ENCODE peak calls at places on chromosomes 16 and 17, in eight cellular contexts. T is ascending aorta, B is MM.1S, U is adrenal gland, O is pancreas, V is gastrocnemius medialis, W is WERI-Rb-1, A is body of pancreas. C is an unnamed sample.

GRCh38 chr17:62876063-62876462 is 67.9 kb upstream of the MARCHF10 start:
- DNase-seq in T (no peak), B (no peak), U (no peak), O (no peak), V (no peak), W (no peak), A (no peak), C (peak; percentile 40)

GRCh38 chr16:89268987-89269735 is 51.7 kb downstream of the ZNF778 start:
- DNase-seq in T (no peak), B (no peak), U (peak; percentile 85), O (no peak), V (no peak), W (no peak), A (peak; percentile 40), C (no peak)

GRCh38 chr17:4796550-4796915 is 569 bp downstream of the PSMB6 start:
- DNase-seq in T (no peak), B (no peak), U (no peak), O (no peak), V (no peak), W (peak; percentile 46), A (no peak), C (peak; percentile 34)

GRCh38 chr17:78127888-78128615 is 503 bp downstream of the TMC6 start:
- DNase-seq in T (no peak), B (no peak), U (no peak), O (no peak), V (no peak), W (peak; percentile 68), A (peak; percentile 43), C (no peak)

GRCh38 chr17:27805520-27806146 is 5.3 kb upstream of the NOS2 start:
- DNase-seq in T (peak; percentile 47), B (peak; percentile 80), U (peak; percentile 88), O (peak; percentile 82), V (peak; percentile 49), W (peak; percentile 89), A (peak; percentile 91), C (peak; percentile 84)

GRCh38 chr17:28928061-28928460 is 23.3 kb downstream of the PHF12 start:
- DNase-seq in T (no peak), B (no peak), U (no peak), O (no peak), V (no peak), W (no peak), A (no peak), C (no peak)

GRCh38 chr17:51797150-51797549 is 361.4 kb downstream of the CA10 start:
- DNase-seq in T (no peak), B (no peak), U (no peak), O (no peak), V (no peak), W (no peak), A (no peak), C (no peak)

GRCh38 chr16:81889896-81890634 is 111.0 kb downstream of the PLCG2 start:
- DNase-seq in T (no peak), B (peak; percentile 31), U (peak; percentile 54), O (no peak), V (no peak), W (peak; percentile 53), A (peak; percentile 61), C (peak; percentile 66)

GRCh38 chr16:72995151-72995881 is 52.6 kb downstream of the ZFHX3 start:
- DNase-seq in T (no peak), B (no peak), U (no peak), O (no peak), V (no peak), W (peak; percentile 55), A (no peak), C (no peak)

GRCh38 chr17:46834846-46835245 is 16.4 kb upstream of the WNT3 start:
- DNase-seq in T (no peak), B (no peak), U (no peak), O (no peak), V (no peak), W (no peak), A (no peak), C (no peak)

GRCh38 chr17:7846063-7846735 is 8.7 kb upstream of the TMEM88 start:
- DNase-seq in T (no peak), B (no peak), U (peak; percentile 22), O (no peak), V (no peak), W (peak; percentile 4), A (no peak), C (no peak)

GRCh38 chr17:40915199-40915661 is 22.2 kb downstream of the KRT23 start:
- DNase-seq in T (no peak), B (no peak), U (no peak), O (no peak), V (no peak), W (no peak), A (no peak), C (peak; percentile 96)

GRCh38 chr16:27450836-27451341 is 48.9 kb downstream of the IL21R start:
- DNase-seq in T (no peak), B (no peak), U (no peak), O (no peak), V (no peak), W (no peak), A (no peak), C (no peak)

GRCh38 chr16:27444015-27444414 is 42.0 kb downstream of the IL21R start:
- DNase-seq in T (no peak), B (no peak), U (no peak), O (no peak), V (no peak), W (no peak), A (no peak), C (peak; percentile 65)

GRCh38 chr17:10151667-10152496 is 46.5 kb downstream of the GAS7 start:
- DNase-seq in T (no peak), B (no peak), U (peak; percentile 43), O (no peak), V (peak; percentile 16), W (no peak), A (peak; percentile 52), C (no peak)

GRCh38 chr17:13413001-13413400 is 188.7 kb downstream of the HS3ST3A1 start:
- DNase-seq in T (no peak), B (no peak), U (no peak), O (no peak), V (no peak), W (no peak), A (no peak), C (peak; percentile 42)

GRCh38 chr16:57283956-57284205 is 591 bp downstream of the PLLP start:
- DNase-seq in T (no peak), B (no peak), U (no peak), O (no peak), V (no peak), W (no peak), A (no peak), C (no peak)
- H3K4me3 ChIP-seq in T (peak overlapping the region; percentile 77), B (no peak overlapping the region), U (no peak overlapping the region), O (peak overlapping the region; percentile 71), V (peak overlapping the region; percentile 76), W (no peak overlapping the region), A (peak overlapping the region; percentile 80), C (no peak overlapping the region)

GRCh38 chr16:50467943-50468748 is 80.0 kb upstream of the NKD1 start:
- DNase-seq in T (no peak), B (no peak), U (no peak), O (peak; percentile 73), V (no peak), W (peak; percentile 91), A (peak; percentile 11), C (no peak)
- H3K4me3 ChIP-seq in T (peak overlapping the region; percentile 73), B (no peak overlapping the region), U (no peak overlapping the region), O (no peak overlapping the region), V (peak overlapping the region; percentile 17), W (peak overlapping the region; percentile 46), A (no peak overlapping the region), C (peak overlapping the region; percentile 7)

DNA sequence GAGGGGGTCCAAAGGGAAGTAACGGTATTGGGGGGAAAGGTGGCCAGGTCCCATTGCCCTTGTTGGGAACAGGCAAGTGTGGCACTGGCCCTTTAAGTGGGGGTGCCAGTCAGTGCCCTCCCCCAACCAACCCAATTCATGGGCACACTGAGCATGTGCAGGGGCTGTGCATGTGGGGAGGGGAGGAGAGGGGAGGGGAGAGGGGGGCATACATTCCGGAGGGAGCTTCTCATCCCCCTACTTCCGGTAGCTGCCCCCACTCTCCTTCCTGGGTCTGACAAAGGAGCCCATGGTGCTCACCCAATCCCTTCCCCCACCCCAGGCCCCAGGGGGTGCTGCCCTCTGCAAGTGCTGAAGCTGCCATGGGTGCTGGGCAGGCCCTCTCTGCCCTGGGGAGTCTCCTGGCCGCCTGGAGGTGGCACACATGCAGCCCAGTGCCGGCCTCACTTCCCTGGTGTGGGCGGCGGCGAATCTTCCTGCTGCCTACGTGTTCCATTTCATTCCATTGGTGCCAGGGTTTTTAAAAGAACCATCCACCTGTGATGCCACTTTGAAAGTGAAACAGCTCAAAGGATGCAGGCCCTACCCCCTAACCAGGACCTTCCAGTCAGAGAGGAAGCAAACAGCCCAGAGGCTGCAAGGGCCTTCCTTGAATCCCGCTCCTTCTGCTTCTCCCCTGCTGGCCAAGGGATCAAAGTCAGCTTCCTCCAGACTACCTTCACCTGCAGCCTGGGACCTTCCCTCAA is 11.0 kb downstream of the HEXIM2 start:
- DNase-seq in T (peak; percentile 29), B (peak; percentile 56), U (peak; percentile 91), O (peak; percentile 75), V (peak; percentile 63), W (peak; percentile 60), A (peak; percentile 90), C (peak; percentile 87)
- H3K4me3 ChIP-seq in T (peak overlapping the region; percentile 68), B (peak overlapping the region; percentile 45), U (no peak overlapping the region), O (no peak overlapping the region), V (peak overlapping the region; percentile 51), W (no peak overlapping the region), A (no peak overlapping the region), C (peak overlapping the region; percentile 65)

GRCh38 chr17:76545918-76546555 is 6.2 kb downstream of the PRCD start:
- DNase-seq in T (no peak), B (no peak), U (no peak), O (no peak), V (no peak), W (peak; percentile 81), A (no peak), C (no peak)

GRCh38 chr17:76542984-76543383 is 3.1 kb downstream of the PRCD start:
- DNase-seq in T (no peak), B (no peak), U (no peak), O (no peak), V (no peak), W (no peak), A (no peak), C (no peak)

GRCh38 chr17:76544916-76545365 is 5.1 kb downstream of the PRCD start:
- DNase-seq in T (no peak), B (no peak), U (no peak), O (no peak), V (no peak), W (no peak), A (no peak), C (no peak)

GRCh38 chr17:76543482-76544122 is 3.8 kb downstream of the PRCD start:
- DNase-seq in T (no peak), B (no peak), U (no peak), O (no peak), V (no peak), W (peak; percentile 63), A (no peak), C (no peak)

DNA sequence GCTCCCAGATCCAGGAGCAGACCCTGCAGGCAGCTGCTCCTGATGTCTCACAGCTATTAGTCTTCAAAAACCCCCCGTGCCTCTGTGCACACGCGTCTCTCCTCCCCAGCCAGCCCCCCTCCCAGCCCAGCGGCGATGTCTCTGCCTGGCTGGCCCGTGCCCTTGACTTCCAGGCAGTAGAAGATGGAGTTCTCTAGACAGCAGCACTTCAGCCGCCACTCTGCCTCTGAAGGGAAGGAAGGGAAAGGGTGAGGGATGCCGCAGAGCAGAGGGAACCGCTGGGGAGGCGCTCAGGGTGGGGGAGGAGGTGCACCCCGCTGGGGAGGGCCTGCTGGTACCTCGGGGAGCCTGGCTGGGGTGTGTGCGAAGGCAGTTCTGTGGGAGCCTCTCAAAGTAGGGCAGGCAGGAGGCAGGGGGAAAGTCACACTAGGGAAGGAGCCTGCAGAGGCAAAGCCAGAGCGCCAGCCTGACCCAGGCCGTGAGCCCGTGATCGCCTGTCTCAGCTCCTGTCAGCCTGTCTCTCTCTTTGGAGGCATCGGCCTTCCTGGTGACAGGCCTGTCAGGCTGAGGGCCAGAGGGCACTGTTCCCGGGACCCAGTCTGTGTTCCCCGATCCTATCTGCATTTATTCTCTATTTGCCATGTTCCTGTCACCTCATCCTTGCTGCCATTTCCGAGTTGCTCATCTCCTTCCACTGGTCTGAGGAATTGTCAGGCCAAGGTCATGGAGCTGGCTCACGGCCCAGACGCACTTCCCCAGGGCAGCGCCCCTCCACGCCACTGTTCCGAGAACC is 4.5 kb downstream of the PRCD start:
- DNase-seq in T (no peak), B (no peak), U (peak; percentile 79), O (no peak), V (no peak), W (no peak), A (no peak), C (no peak)
- H3K4me3 ChIP-seq in T (no peak overlapping the region), B (no peak overlapping the region), U (no peak overlapping the region), O (no peak overlapping the region), V (no peak overlapping the region), W (peak overlapping the region; percentile 7), A (no peak overlapping the region), C (no peak overlapping the region)

C was measured in AG10803.